ENCODE peak calls at places on chromosomes 7 and 10, in six cellular contexts. P, E, G, S, K and N are unnamed samples.

GRCh38 chr10:35089641-35090161 is 440 bp downstream of the CUL2 start:
- DNase-seq in P (no peak), S (no peak), K (no peak), G (peak; percentile 62), E (peak; percentile 23), N (no peak)

GRCh38 chr7:137886266-137886665 is 39.5 kb upstream of the DGKI start:
- DNase-seq in P (no peak), K (no peak), S (no peak), G (no peak), E (peak; percentile 32), N (no peak)

GRCh38 chr10:28569506-28570159 is 36.7 kb downstream of the WAC start:
- DNase-seq in G (no peak), K (no peak), P (peak; percentile 2), E (peak; percentile 41), S (no peak), N (no peak)

GRCh38 chr10:92290076-92290836 is 622 bp downstream of the CPEB3 start:
- DNase-seq in G (peak; percentile 67), S (no peak), E (peak; percentile 54), K (no peak), P (no peak), N (no peak)

GRCh38 chr10:15764867-15765454 is 45.2 kb upstream of the ITGA8 start:
- DNase-seq in K (no peak), S (no peak), E (no peak), P (no peak), G (no peak), N (no peak)

GRCh38 chr10:104037261-104037951 is 48.3 kb downstream of the COL17A1 start:
- DNase-seq in P (no peak), E (no peak), G (no peak), K (no peak), S (no peak), N (no peak)

GRCh38 chr10:71290806-71291205 is 28.3 kb upstream of the SLC29A3 start:
- DNase-seq in K (no peak), P (no peak), S (no peak), E (no peak), G (no peak), N (no peak)

GRCh38 chr7:8035647-8036518 is 67.3 kb downstream of the GLCCI1 start:
- DNase-seq in S (no peak), P (peak; percentile 22), G (no peak), K (no peak), E (peak; percentile 37), N (no peak)

GRCh38 chr10:4254101-4254994 is 469.3 kb upstream of the KLF6 start:
- DNase-seq in S (peak; percentile 78), E (peak; percentile 58), K (no peak), G (no peak), P (no peak), N (no peak)

GRCh38 chr10:123792579-123792978 is 99.0 kb downstream of the CPXM2 start:
- DNase-seq in P (no peak), S (no peak), G (no peak), E (no peak), K (no peak), N (no peak)

GRCh38 chr7:6106140-6106904 is 75.1 kb downstream of the ANKRD61 start:
- DNase-seq in P (no peak), G (no peak), E (peak; percentile 49), K (no peak), S (no peak), N (no peak)

GRCh38 chr10:124624456-124624855 is 119.7 kb downstream of the FAM53B start:
- DNase-seq in S (no peak), G (no peak), K (peak; percentile 42), P (no peak), E (no peak), N (no peak)

GRCh38 chr7:51273360-51273759 is 43.2 kb downstream of the COBL start:
- DNase-seq in S (no peak), P (no peak), E (no peak), K (no peak), G (no peak), N (no peak)

GRCh38 chr10:77513783-77514331 is 123.8 kb downstream of the KCNMA1 start:
- DNase-seq in K (peak; percentile 42), S (peak; percentile 70), P (no peak), G (peak; percentile 93), E (peak; percentile 92), N (no peak)

GRCh38 chr7:86733783-86734182 is 90.1 kb downstream of the GRM3 start:
- DNase-seq in P (no peak), G (no peak), S (no peak), E (no peak), K (no peak), N (no peak)

GRCh38 chr7:22809902-22810642 is 12.6 kb downstream of the TOMM7 start:
- DNase-seq in P (no peak), G (no peak), E (no peak), K (no peak), S (no peak), N (no peak)

GRCh38 chr7:121046009-121046408 is 57.5 kb downstream of the CPED1 start:
- DNase-seq in K (no peak), P (no peak), S (no peak), E (no peak), G (no peak), N (no peak)

GRCh38 chr7:84251183-84251845 is 56.7 kb upstream of the SEMA3A start:
- DNase-seq in E (peak; percentile 88), P (peak; percentile 69), G (no peak), S (peak; percentile 58), K (no peak), N (no peak)

GRCh38 chr7:84261509-84261908 is 66.9 kb upstream of the SEMA3A start:
- DNase-seq in E (no peak), K (no peak), P (no peak), G (no peak), S (no peak), N (no peak)

GRCh38 chr7:84258628-84259027 is 64.0 kb upstream of the SEMA3A start:
- DNase-seq in G (no peak), S (peak; percentile 40), E (peak; percentile 57), P (no peak), K (no peak), N (no peak)

DNA sequence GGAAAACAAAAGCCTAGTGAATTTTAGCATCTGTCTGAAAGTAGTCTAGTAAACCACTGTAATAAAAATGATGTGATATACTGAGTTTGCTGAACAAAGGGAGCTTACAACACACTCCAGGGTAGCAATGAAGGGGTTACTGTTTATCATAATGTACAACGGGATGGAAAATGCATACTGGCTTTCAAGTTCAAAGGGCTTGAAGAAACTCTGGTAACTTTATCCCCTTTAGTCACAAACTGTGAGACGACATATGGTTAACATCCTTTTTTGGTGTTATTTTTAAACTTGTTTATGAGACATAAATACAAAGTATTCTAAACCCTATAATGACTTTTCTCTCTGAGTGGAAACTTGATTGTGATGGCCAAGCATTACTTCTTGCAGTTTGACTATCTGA is 61.9 kb upstream of the SEMA3A start:
- DNase-seq in P (peak; percentile 64), S (no peak), K (no peak), E (no peak), G (no peak), N (no peak)
- TF ChIP-seq CTCF in P (no peak), S (no peak), K (no peak), E (no peak), G (no peak), N (no peak)

GRCh38 chr10:49616421-49617230 is 2.8 kb downstream of the CHAT start:
- DNase-seq in K (no peak), E (no peak), G (peak; percentile 49), S (no peak), P (no peak), N (no peak)
- TF ChIP-seq CTCF in K (no peak), E (no peak), G (no peak), S (no peak), P (no peak), N (no peak)

DNA sequence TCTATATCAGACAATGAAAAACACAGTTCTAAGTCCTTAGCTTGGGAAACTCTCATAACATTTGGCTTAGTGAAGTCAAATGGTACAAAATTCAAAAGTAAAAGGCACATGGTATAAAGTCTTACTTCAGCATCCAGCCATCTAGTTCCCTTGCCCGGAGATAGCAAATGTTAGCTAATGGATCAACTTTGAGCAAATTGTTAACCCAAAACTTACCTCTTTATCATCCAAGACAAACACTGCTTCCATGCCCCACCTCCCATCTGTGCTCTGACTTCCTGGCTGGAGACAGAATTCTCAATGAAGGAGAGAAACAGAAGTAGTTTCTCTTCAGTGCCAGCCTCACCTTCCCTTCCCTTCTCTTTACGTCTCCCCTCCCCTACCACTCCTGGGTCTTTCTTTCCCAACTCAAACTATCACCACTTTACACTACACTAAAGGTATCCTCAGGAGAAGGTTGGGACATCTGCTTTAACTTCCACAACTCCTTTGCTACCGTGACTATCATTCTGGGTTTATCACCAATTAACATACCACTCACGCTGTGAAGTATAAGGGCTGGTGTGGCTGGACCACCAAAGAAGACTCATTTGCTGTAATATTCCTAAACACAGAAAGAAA is 21.2 kb upstream of the ZNRF2 start:
- DNase-seq in P (no peak), S (no peak), G (no peak), K (no peak), E (no peak), N (no peak)
- TF ChIP-seq CTCF in P (no peak), S (no peak), G (no peak), K (no peak), E (no peak), N (no peak)

DNA sequence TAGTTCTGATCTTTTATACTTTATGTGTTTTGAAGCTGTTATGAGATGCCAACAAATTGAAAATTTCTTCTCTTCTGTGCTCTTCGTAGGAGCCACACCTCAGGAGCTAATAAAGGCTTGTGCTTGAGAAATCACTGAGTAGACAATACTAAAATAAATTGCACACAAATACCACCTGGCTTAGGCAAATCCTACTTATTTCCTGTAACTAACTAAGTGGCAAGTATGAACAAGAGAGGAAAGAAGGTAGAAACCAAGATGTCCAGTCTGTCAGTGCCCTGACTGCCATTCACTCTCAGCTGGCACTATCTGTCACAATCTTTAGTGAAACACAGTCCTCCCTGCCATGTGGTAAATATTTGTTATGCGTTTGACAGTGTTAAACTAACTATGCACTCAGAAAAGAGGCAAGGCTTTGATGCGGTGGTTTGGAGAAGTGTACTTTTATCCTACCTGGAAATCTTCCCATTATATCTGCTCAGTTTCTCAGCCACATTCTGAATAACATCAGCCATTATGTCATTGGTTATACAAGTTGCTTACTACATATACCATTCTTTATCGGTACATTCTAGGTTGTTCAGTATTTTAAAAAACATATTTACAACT is 293.4 kb upstream of the VWC2 start:
- DNase-seq in K (no peak), E (no peak), P (no peak), G (no peak), S (no peak), N (no peak)
- TF ChIP-seq CTCF in K (no peak), E (no peak), P (no peak), G (no peak), S (no peak), N (no peak)